ENCODE peak calls at places on chromosomes 5 and 9, in four cellular contexts. One of them, this sample, is unnamed.

GRCh38 chr9:125177888-125178287 is 11.7 kb downstream of the PPP6C start:
- DNase-seq in astrocyte of the spinal cord: no peak
- DNase-seq in HepG2: no peak
- DNase-seq in BJ: no peak
- DNase-seq in this sample: no peak

GRCh38 chr5:139708877-139709586 is 60.9 kb downstream of the CXXC5 start:
- DNase-seq in HepG2: peak; percentile 75
- DNase-seq in astrocyte of the spinal cord: peak; percentile 85
- DNase-seq in BJ: peak; percentile 26
- DNase-seq in this sample: peak; percentile 23

GRCh38 chr9:69877852-69878507 is 57.4 kb downstream of the CFAP95 start:
- DNase-seq in astrocyte of the spinal cord: peak; percentile 58
- DNase-seq in HepG2: peak; percentile 43
- DNase-seq in BJ: no peak
- DNase-seq in this sample: no peak

GRCh38 chr5:36459191-36460135 is 146.9 kb upstream of the SLC1A3 start:
- DNase-seq in astrocyte of the spinal cord: no peak
- DNase-seq in HepG2: peak; percentile 10
- DNase-seq in BJ: no peak
- DNase-seq in this sample: no peak

GRCh38 chr9:115057559-115057958 is 60.4 kb downstream of the TNC start:
- DNase-seq in HepG2: no peak
- DNase-seq in astrocyte of the spinal cord: peak; percentile 49
- DNase-seq in BJ: no peak
- DNase-seq in this sample: no peak

GRCh38 chr5:135240781-135241360 is 158.2 kb downstream of the MACROH2A1 start:
- DNase-seq in BJ: no peak
- DNase-seq in HepG2: no peak
- DNase-seq in astrocyte of the spinal cord: no peak
- DNase-seq in this sample: no peak

GRCh38 chr9:135927195-135928013 is 20.1 kb upstream of the CAMSAP1 start:
- DNase-seq in astrocyte of the spinal cord: no peak
- DNase-seq in BJ: no peak
- DNase-seq in HepG2: no peak
- DNase-seq in this sample: no peak

GRCh38 chr9:99590879-99591278 is 230.8 kb upstream of the NR4A3 start:
- DNase-seq in astrocyte of the spinal cord: no peak
- DNase-seq in BJ: no peak
- DNase-seq in HepG2: no peak
- DNase-seq in this sample: no peak

GRCh38 chr5:59813761-59814562 is 79.6 kb downstream of the PDE4D start:
- DNase-seq in BJ: no peak
- DNase-seq in astrocyte of the spinal cord: peak; percentile 89
- DNase-seq in HepG2: peak; percentile 30
- DNase-seq in this sample: peak; percentile 67

GRCh38 chr5:141934099-141934844 is 10.6 kb downstream of the DELE1 start:
- DNase-seq in HepG2: no peak
- DNase-seq in astrocyte of the spinal cord: no peak
- DNase-seq in BJ: no peak
- DNase-seq in this sample: no peak

GRCh38 chr5:173342813-173343435 is 14.7 kb upstream of the STC2 start:
- DNase-seq in HepG2: no peak
- DNase-seq in BJ: no peak
- DNase-seq in astrocyte of the spinal cord: no peak
- DNase-seq in this sample: no peak

GRCh38 chr5:133985540-133986180 is 17.2 kb upstream of the C5orf15 start:
- DNase-seq in HepG2: no peak
- DNase-seq in BJ: no peak
- DNase-seq in astrocyte of the spinal cord: no peak
- DNase-seq in this sample: no peak

GRCh38 chr5:104130320-104130719 is 567.7 kb upstream of the NUDT12 start:
- DNase-seq in astrocyte of the spinal cord: no peak
- DNase-seq in HepG2: no peak
- DNase-seq in BJ: no peak
- DNase-seq in this sample: no peak

GRCh38 chr5:149223081-149223848 is 48.4 kb upstream of the AFAP1L1 start:
- DNase-seq in HepG2: no peak
- DNase-seq in BJ: no peak
- DNase-seq in astrocyte of the spinal cord: no peak
- DNase-seq in this sample: no peak

GRCh38 chr5:35135239-35135700 is 87.5 kb upstream of the AGXT2 start:
- DNase-seq in astrocyte of the spinal cord: no peak
- DNase-seq in BJ: no peak
- DNase-seq in HepG2: peak; percentile 41
- DNase-seq in this sample: no peak

GRCh38 chr5:107367919-107368318 is 302.8 kb downstream of the EFNA5 start:
- DNase-seq in BJ: no peak
- DNase-seq in HepG2: no peak
- DNase-seq in astrocyte of the spinal cord: no peak
- DNase-seq in this sample: no peak

GRCh38 chr5:10856646-10857332 is 95.8 kb upstream of the DAP start:
- DNase-seq in BJ: peak; percentile 44
- DNase-seq in astrocyte of the spinal cord: peak; percentile 82
- DNase-seq in HepG2: peak; percentile 71
- DNase-seq in this sample: peak; percentile 37

GRCh38 chr5:169786219-169786618 is 149.1 kb downstream of the DOCK2 start:
- DNase-seq in astrocyte of the spinal cord: no peak
- DNase-seq in HepG2: no peak
- DNase-seq in BJ: no peak
- DNase-seq in this sample: peak; percentile 84

GRCh38 chr9:115531410-115532130 is 413.6 kb upstream of the TNC start:
- DNase-seq in HepG2: no peak
- DNase-seq in astrocyte of the spinal cord: peak; percentile 76
- DNase-seq in BJ: peak; percentile 87
- DNase-seq in this sample: no peak

GRCh38 chr5:107668933-107669542 is 1.7 kb downstream of the EFNA5 start:
- DNase-seq in HepG2: no peak
- DNase-seq in BJ: no peak
- DNase-seq in astrocyte of the spinal cord: peak; percentile 5
- DNase-seq in this sample: no peak

GRCh38 chr9:90702431-90702830 is 59.8 kb upstream of the DIRAS2 start:
- DNase-seq in BJ: no peak
- DNase-seq in astrocyte of the spinal cord: no peak
- DNase-seq in HepG2: no peak
- DNase-seq in this sample: no peak

GRCh38 chr5:149419532-149420485 is 40.7 kb upstream of the IL17B start:
- DNase-seq in BJ: no peak
- DNase-seq in HepG2: no peak
- DNase-seq in astrocyte of the spinal cord: no peak
- DNase-seq in this sample: no peak

GRCh38 chr5:172910828-172911627 is 48.2 kb upstream of the RPL26L1 start:
- DNase-seq in HepG2: peak; percentile 27
- DNase-seq in BJ: no peak
- DNase-seq in astrocyte of the spinal cord: peak; percentile 90
- DNase-seq in this sample: peak; percentile 88

GRCh38 chr5:72673180-72673579 is 143.3 kb upstream of the TNPO1 start:
- DNase-seq in BJ: no peak
- DNase-seq in astrocyte of the spinal cord: no peak
- DNase-seq in HepG2: no peak
- DNase-seq in this sample: no peak

GRCh38 chr5:60495644-60496520 is 204.1 kb downstream of the DEPDC1B start:
- DNase-seq in astrocyte of the spinal cord: peak; percentile 30
- DNase-seq in BJ: no peak
- DNase-seq in HepG2: peak; percentile 90
- DNase-seq in this sample: no peak

GRCh38 chr5:74641014-74641777 is 668 bp upstream of the ENC1 start:
- DNase-seq in BJ: no peak
- DNase-seq in HepG2: peak; percentile 84
- DNase-seq in astrocyte of the spinal cord: peak; percentile 87
- DNase-seq in this sample: no peak

GRCh38 chr5:116908537-116908936 is 333.9 kb upstream of the SEMA6A start:
- DNase-seq in HepG2: no peak
- DNase-seq in BJ: no peak
- DNase-seq in astrocyte of the spinal cord: no peak
- DNase-seq in this sample: no peak
- H3K4me3 ChIP-seq in HepG2: no peak overlapping the region
- H3K4me3 ChIP-seq in BJ: no peak overlapping the region
- H3K4me3 ChIP-seq in astrocyte of the spinal cord: no peak overlapping the region
- H3K4me3 ChIP-seq in this sample: no peak overlapping the region

GRCh38 chr5:145887976-145888574 is 15.3 kb upstream of the GRXCR2 start:
- DNase-seq in BJ: no peak
- DNase-seq in astrocyte of the spinal cord: peak; percentile 55
- DNase-seq in HepG2: peak; percentile 56
- DNase-seq in this sample: no peak
- TF ChIP-seq CTCF in BJ: peak; percentile 89
- TF ChIP-seq CTCF in astrocyte of the spinal cord: peak; percentile 92
- TF ChIP-seq CTCF in HepG2: peak; percentile 81
- TF ChIP-seq CTCF in this sample: peak; percentile 92

GRCh38 chr9:18396102-18396728 is 77.7 kb upstream of the ADAMTSL1 start:
- DNase-seq in astrocyte of the spinal cord: peak; percentile 45
- DNase-seq in BJ: no peak
- DNase-seq in HepG2: peak; percentile 1
- DNase-seq in this sample: no peak

GRCh38 chr9:18397076-18397475 is 76.9 kb upstream of the ADAMTSL1 start:
- DNase-seq in astrocyte of the spinal cord: no peak
- DNase-seq in HepG2: no peak
- DNase-seq in BJ: no peak
- DNase-seq in this sample: no peak

GRCh38 chr9:18390393-18390792 is 83.6 kb upstream of the ADAMTSL1 start:
- DNase-seq in BJ: peak; percentile 55
- DNase-seq in astrocyte of the spinal cord: peak; percentile 33
- DNase-seq in HepG2: no peak
- DNase-seq in this sample: no peak

GRCh38 chr9:18394847-18395355 is 79.1 kb upstream of the ADAMTSL1 start:
- DNase-seq in astrocyte of the spinal cord: no peak
- DNase-seq in HepG2: no peak
- DNase-seq in BJ: no peak
- DNase-seq in this sample: no peak

GRCh38 chr9:18393340-18394130 is 80.4 kb upstream of the ADAMTSL1 start:
- DNase-seq in astrocyte of the spinal cord: peak; percentile 98
- DNase-seq in BJ: peak; percentile 75
- DNase-seq in HepG2: peak; percentile 1
- DNase-seq in this sample: peak; percentile 100
- H3K4me3 ChIP-seq in astrocyte of the spinal cord: no peak overlapping the region
- H3K4me3 ChIP-seq in BJ: no peak overlapping the region
- H3K4me3 ChIP-seq in HepG2: no peak overlapping the region
- H3K4me3 ChIP-seq in this sample: no peak overlapping the region

GRCh38 chr9:131393622-131394463 is at the start of gene PRRC2B:
- DNase-seq in astrocyte of the spinal cord: peak; percentile 73
- DNase-seq in HepG2: peak; percentile 67
- DNase-seq in BJ: no peak
- DNase-seq in this sample: no peak
- TF ChIP-seq CTCF in astrocyte of the spinal cord: peak; percentile 37
- TF ChIP-seq CTCF in HepG2: peak; percentile 55
- TF ChIP-seq CTCF in BJ: peak; percentile 1
- TF ChIP-seq CTCF in this sample: peak; percentile 35

GRCh38 chr9:129712595-129713524 is 40.0 kb downstream of the PTGES start:
- DNase-seq in astrocyte of the spinal cord: peak; percentile 70
- DNase-seq in HepG2: no peak
- DNase-seq in BJ: peak; percentile 84
- DNase-seq in this sample: no peak
- H3K4me3 ChIP-seq in astrocyte of the spinal cord: no peak overlapping the region
- H3K4me3 ChIP-seq in HepG2: no peak overlapping the region
- H3K4me3 ChIP-seq in BJ: no peak overlapping the region
- H3K4me3 ChIP-seq in this sample: no peak overlapping the region

DNA sequence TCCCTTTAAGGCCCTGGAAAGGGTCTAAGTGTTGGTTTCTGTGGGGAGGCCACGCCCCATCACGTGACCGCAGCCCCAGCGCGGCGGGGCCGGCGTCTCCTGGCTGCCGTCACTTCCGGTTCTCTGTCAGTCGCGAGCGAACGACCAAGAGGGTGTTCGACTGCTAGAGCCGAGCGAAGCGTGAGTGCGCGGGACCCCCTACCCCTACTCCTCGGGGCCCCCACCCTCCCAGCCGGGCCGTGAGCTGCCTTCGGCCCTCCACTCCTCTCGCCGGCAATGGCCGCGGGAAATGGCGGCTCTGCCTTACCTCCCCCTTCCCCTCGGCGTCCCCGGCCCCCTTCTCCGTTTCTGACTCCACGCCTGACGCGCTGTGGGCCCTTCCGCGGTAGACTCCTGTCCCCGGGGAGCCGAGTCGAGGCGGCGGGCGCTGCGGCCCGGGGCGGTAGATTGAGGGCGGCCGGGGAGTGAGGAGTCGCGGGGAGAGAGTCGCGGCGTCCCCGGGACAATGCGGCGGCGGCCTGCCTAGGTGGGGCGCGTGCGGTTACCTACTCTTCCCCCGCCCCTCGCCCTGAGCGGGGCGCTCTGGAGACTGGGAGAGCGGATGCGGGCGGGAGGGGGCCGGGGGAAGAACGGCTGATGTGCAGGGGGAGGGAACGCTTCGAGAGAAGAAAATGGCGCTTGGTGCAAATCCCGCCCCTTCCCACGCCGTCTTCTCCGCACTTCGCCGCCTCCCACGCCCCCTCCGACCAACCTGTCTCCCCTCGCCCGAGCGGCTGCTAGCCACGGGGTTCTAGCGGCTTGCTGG is at the start of gene SUB1:
- DNase-seq in astrocyte of the spinal cord: peak; percentile 93
- DNase-seq in HepG2: peak; percentile 87
- DNase-seq in BJ: peak; percentile 47
- DNase-seq in this sample: no peak
- TF ChIP-seq CTCF in astrocyte of the spinal cord: peak; percentile 2
- TF ChIP-seq CTCF in HepG2: peak; percentile 55
- TF ChIP-seq CTCF in BJ: peak; percentile 24
- TF ChIP-seq CTCF in this sample: no peak

GRCh38 chr5:123720955-123721354 is 209.0 kb downstream of the CSNK1G3 start:
- DNase-seq in BJ: no peak
- DNase-seq in astrocyte of the spinal cord: no peak
- DNase-seq in HepG2: no peak
- DNase-seq in this sample: no peak
- H3K4me3 ChIP-seq in BJ: no peak overlapping the region
- H3K4me3 ChIP-seq in astrocyte of the spinal cord: no peak overlapping the region
- H3K4me3 ChIP-seq in HepG2: no peak overlapping the region
- H3K4me3 ChIP-seq in this sample: no peak overlapping the region

GRCh38 chr9:1049641-1050040 is 516 bp upstream of the DMRT2 start:
- DNase-seq in HepG2: no peak
- DNase-seq in astrocyte of the spinal cord: no peak
- DNase-seq in BJ: no peak
- DNase-seq in this sample: no peak

GRCh38 chr9:1052908-1053590 is 2.9 kb downstream of the DMRT2 start:
- DNase-seq in astrocyte of the spinal cord: no peak
- DNase-seq in HepG2: no peak
- DNase-seq in BJ: no peak
- DNase-seq in this sample: no peak

GRCh38 chr9:1050125-1050895 is at the start of gene DMRT2:
- DNase-seq in HepG2: peak; percentile 51
- DNase-seq in astrocyte of the spinal cord: peak; percentile 48
- DNase-seq in BJ: no peak
- DNase-seq in this sample: peak; percentile 15

GRCh38 chr9:1052119-1052907 is 2.2 kb downstream of the DMRT2 start:
- DNase-seq in BJ: no peak
- DNase-seq in HepG2: no peak
- DNase-seq in astrocyte of the spinal cord: no peak
- DNase-seq in this sample: no peak

GRCh38 chr9:1051286-1052118 is 1.3 kb downstream of the DMRT2 start:
- DNase-seq in HepG2: no peak
- DNase-seq in astrocyte of the spinal cord: no peak
- DNase-seq in BJ: no peak
- DNase-seq in this sample: no peak
- TF ChIP-seq CTCF in HepG2: no peak
- TF ChIP-seq CTCF in astrocyte of the spinal cord: no peak
- TF ChIP-seq CTCF in BJ: no peak
- TF ChIP-seq CTCF in this sample: no peak

This sample was measured in epithelial cell of proximal tubule.